ENCODE peak calls at places on chromosomes 12 and 14, in five cellular contexts. R is PC-3, S is PC-9, O is GM12865, L is GM20000. G is an unnamed sample.
A peak's percentile ranks its signal among the peaks of the same experiment; 100 is the strongest.

GRCh38 chr12:41701943-41702601 is 442.6 kb downstream of the GXYLT1 start:
- DNase-seq in O (no peak), R (no peak), L (no peak), S (no peak), G (no peak)

GRCh38 chr12:43267782-43268181 is 284.2 kb downstream of the ADAMTS20 start:
- DNase-seq in S (no peak), L (no peak), O (no peak), R (no peak), G (no peak)

GRCh38 chr12:125185740-125186470 is 120.7 kb downstream of the AACS start:
- DNase-seq in S (peak; percentile 38), R (peak; percentile 80), O (peak; percentile 73), L (peak; percentile 81), G (peak; percentile 78)

GRCh38 chr12:132329036-132329738 is at the start of gene GALNT9:
- DNase-seq in L (no peak), S (no peak), O (no peak), R (no peak), G (no peak)

GRCh38 chr12:121228919-121229650 is 19.2 kb downstream of the P2RX4 start:
- DNase-seq in L (no peak), O (no peak), S (no peak), R (no peak), G (no peak)

GRCh38 chr12:10941916-10942607 is 3.0 kb upstream of the TAS2R14 start:
- DNase-seq in L (no peak), O (no peak), S (peak; percentile 83), R (peak; percentile 77), G (peak; percentile 97)

GRCh38 chr12:53736602-53737493 is 9.6 kb upstream of the CALCOCO1 start:
- DNase-seq in R (no peak), O (no peak), S (no peak), L (no peak), G (no peak)

GRCh38 chr14:72699852-72700257 is 194.0 kb downstream of the DPF3 start:
- DNase-seq in L (no peak), O (no peak), R (no peak), S (no peak), G (peak; percentile 57)

GRCh38 chr14:72730468-72730867 is 163.4 kb downstream of the DPF3 start:
- DNase-seq in L (no peak), S (no peak), O (no peak), R (no peak), G (no peak)

GRCh38 chr14:103099081-103099732 is 4.7 kb downstream of the EXOC3L4 start:
- DNase-seq in S (no peak), L (no peak), O (no peak), R (no peak), G (no peak)

GRCh38 chr12:51917746-51918453 is 10.6 kb downstream of the ACVRL1 start:
- DNase-seq in R (no peak), S (no peak), O (no peak), L (no peak), G (no peak)

GRCh38 chr12:56840922-56841321 is 77.8 kb downstream of the HSD17B6 start:
- DNase-seq in R (peak; percentile 24), O (no peak), L (no peak), S (no peak), G (peak; percentile 72)

GRCh38 chr12:6662602-6662905 is 365 bp downstream of the ING4 start:
- DNase-seq in S (no peak), R (no peak), O (no peak), L (peak; percentile 63), G (no peak)

GRCh38 chr12:120457133-120457532 is 10.9 kb downstream of the GATC start:
- DNase-seq in R (peak; percentile 23), O (peak; percentile 45), L (no peak), S (no peak), G (no peak)

GRCh38 chr12:113064395-113065125 is 8.0 kb downstream of the DTX1 start:
- DNase-seq in L (no peak), O (no peak), S (no peak), R (no peak), G (no peak)

GRCh38 chr12:20189767-20190166 is 178.6 kb upstream of the PDE3A start:
- DNase-seq in S (no peak), O (no peak), L (no peak), R (no peak), G (no peak)

GRCh38 chr12:105057174-105057573 is 27.1 kb downstream of the ALDH1L2 start:
- DNase-seq in S (no peak), O (no peak), L (no peak), R (peak; percentile 57), G (no peak)

GRCh38 chr12:54958048-54958658 is 26.4 kb downstream of the TESPA1 start:
- DNase-seq in L (peak; percentile 25), R (peak; percentile 87), O (peak; percentile 74), S (peak; percentile 37), G (peak; percentile 77)

GRCh38 chr12:40980346-40981005 is 207.6 kb upstream of the PDZRN4 start:
- DNase-seq in R (no peak), L (no peak), S (no peak), O (no peak), G (no peak)

GRCh38 chr12:48054955-48055821 is 50.7 kb downstream of the SENP1 start:
- DNase-seq in O (no peak), L (no peak), S (no peak), R (no peak), G (no peak)

GRCh38 chr14:55440385-55440784 is at the start of gene TBPL2:
- DNase-seq in S (no peak), R (no peak), L (no peak), O (no peak), G (no peak)

GRCh38 chr14:49418789-49419188 is 167.4 kb downstream of the RPS29 start:
- DNase-seq in S (no peak), L (no peak), O (no peak), R (no peak), G (no peak)

GRCh38 chr12:46386877-46387629 is 14.5 kb upstream of the SLC38A2 start:
- DNase-seq in O (peak; percentile 84), S (peak; percentile 50), R (peak; percentile 56), L (peak; percentile 50), G (no peak)

GRCh38 chr14:73757876-73758391 is 43.8 kb upstream of the PNMA1 start:
- DNase-seq in R (no peak), O (no peak), L (no peak), S (no peak), G (no peak)

GRCh38 chr12:70444903-70445302 is 78.8 kb downstream of the KCNMB4 start:
- DNase-seq in R (no peak), O (no peak), S (peak; percentile 48), L (no peak), G (no peak)

GRCh38 chr12:124460771-124461170 is 106.6 kb downstream of the NCOR2 start:
- DNase-seq in R (no peak), L (no peak), S (no peak), O (no peak), G (no peak)

GRCh38 chr14:40003773-40004172 is 571.5 kb upstream of the FBXO33 start:
- DNase-seq in S (no peak), L (no peak), R (no peak), O (no peak), G (no peak)

GRCh38 chr12:67630373-67631088 is 18.0 kb upstream of the DYRK2 start:
- DNase-seq in R (peak; percentile 2), L (peak; percentile 29), O (peak; percentile 85), S (no peak), G (no peak)

DNA sequence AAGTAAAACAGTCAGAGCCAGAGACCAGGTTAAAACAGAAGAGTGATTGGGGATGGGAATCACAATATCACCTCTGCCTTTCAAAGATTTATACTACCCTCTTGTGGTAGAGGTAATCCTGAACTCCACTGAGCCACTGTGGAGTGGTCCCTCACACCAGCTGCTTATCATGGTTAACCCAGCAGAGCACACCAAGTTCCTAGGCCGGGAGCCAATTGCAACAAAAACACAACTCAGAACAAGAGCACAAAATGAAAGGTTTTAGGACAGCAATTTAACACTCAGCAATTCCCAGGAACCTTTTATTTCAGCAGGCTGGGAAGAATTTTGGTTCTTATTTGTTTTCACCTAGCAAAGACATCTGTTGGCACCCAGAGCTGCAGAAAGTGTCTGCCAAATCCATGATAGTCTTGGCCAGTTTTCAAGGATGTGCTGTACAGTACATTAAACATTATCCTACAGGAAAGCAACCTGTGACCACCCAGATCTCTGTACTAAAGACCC is 220.5 kb upstream of the ATXN7L3B start:
- DNase-seq in S (no peak), O (peak; percentile 4), L (no peak), R (peak; percentile 72), G (peak; percentile 58)
- TF ChIP-seq CTCF in S (peak; percentile 67), O (no peak), L (no peak), R (peak; percentile 81), G (peak; percentile 65)

GRCh38 chr14:105526781-105527380 is 498 bp downstream of the TMEM121 start:
- DNase-seq in O (no peak), S (no peak), L (no peak), R (no peak), G (no peak)

GRCh38 chr14:105529506-105530445 is 3.4 kb downstream of the TMEM121 start:
- DNase-seq in R (no peak), O (peak; percentile 72), S (no peak), L (peak; percentile 65), G (no peak)

GRCh38 chr14:105528859-105529505 is 2.6 kb downstream of the TMEM121 start:
- DNase-seq in O (peak; percentile 55), L (peak; percentile 63), S (no peak), R (no peak), G (no peak)

GRCh38 chr14:105527381-105528196 is 1.2 kb downstream of the TMEM121 start:
- DNase-seq in O (no peak), S (no peak), L (no peak), R (no peak), G (no peak)

DNA sequence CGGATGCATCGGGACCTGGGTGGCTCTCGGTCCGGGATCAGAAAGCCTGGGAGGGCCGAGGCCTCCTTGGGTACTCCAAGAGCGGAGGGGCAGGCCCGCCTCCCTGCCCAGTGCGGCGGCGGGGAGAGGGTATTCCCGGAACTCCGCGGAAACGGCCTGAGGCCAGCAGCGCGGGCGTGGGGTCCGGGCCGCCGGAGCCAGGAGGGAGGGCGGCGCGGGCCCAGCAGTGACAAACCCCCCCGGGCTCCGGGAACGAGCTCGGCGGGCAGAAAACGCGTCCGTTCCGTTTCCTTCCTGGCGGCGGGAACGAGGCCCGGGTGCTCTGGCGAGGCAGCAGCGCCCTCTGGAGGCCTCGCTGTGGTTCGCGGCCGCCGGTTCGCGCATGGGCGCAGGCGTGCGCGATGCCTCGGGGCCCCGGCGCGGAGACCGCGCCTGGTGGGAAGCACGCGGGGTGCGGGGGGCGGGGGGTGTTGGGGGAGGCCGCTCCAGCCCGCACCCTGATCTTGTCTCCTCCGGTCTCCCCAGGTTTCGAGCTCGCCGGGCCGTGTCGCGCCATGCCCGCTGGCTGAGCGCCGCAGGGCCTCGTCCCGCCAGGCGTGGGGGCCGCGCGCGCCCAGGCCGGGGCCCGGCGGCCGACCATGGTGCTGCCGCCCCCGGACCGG is 1.9 kb downstream of the TMEM121 start:
- DNase-seq in S (no peak), O (peak; percentile 87), L (peak; percentile 99), R (peak; percentile 79), G (peak; percentile 70)
- TF ChIP-seq CTCF in S (peak; percentile 78), O (peak; percentile 87), L (peak; percentile 96), R (peak; percentile 66), G (peak; percentile 49)

GRCh38 chr14:31926123-31926522 is 151.0 kb upstream of the ARHGAP5 start:
- DNase-seq in O (peak; percentile 58), R (peak; percentile 64), S (peak; percentile 37), L (peak; percentile 59), G (peak; percentile 55)
- TF ChIP-seq CTCF in O (peak; percentile 59), R (peak; percentile 89), S (peak; percentile 55), L (peak; percentile 50), G (peak; percentile 63)

DNA sequence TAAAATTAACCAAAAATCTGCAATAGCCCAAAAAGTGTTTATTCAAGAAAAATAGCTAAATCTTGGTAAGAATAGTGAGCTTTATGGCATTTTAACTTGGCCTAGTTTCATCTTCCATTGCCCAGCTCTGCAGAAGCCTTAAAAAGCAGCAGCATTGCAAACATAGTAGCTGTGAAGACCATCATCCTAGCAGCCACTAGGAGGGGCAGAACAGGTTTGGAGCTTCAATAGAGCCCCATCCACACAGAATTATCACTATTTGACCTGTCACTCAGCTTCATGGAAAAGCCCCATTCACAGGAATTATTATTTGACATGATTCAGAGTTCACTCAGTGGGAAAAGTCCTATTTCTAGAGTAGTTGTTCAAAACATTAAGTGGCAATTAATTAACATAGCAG is 7.3 kb downstream of the CLEC14A start:
- DNase-seq in O (no peak), R (peak; percentile 25), S (no peak), L (no peak), G (no peak)
- TF ChIP-seq CTCF in O (no peak), R (peak; percentile 42), S (no peak), L (no peak), G (no peak)